ENCODE peak calls at places on chromosomes 2 and 18, in five cellular contexts. D, R, P, B and Q are unnamed samples.

GRCh38 chr18:38526922-38527321 is 961.3 kb upstream of the CELF4 start:
- DNase-seq in D (no peak), R (no peak), P (no peak), B (no peak), Q (no peak)

GRCh38 chr18:62718268-62718800 is 3.0 kb downstream of the PHLPP1 start:
- DNase-seq in D (no peak), R (no peak), P (no peak), B (no peak), Q (no peak)

GRCh38 chr2:227509824-227510619 is 38.1 kb downstream of the AGFG1 start:
- DNase-seq in D (no peak), R (no peak), P (no peak), B (no peak), Q (no peak)

GRCh38 chr2:39300044-39300820 is 56.5 kb upstream of the CDKL4 start:
- DNase-seq in D (peak), R (no peak), P (no peak), B (no peak), Q (no peak)

GRCh38 chr2:61536086-61536722 is 2.0 kb downstream of the XPO1 start:
- DNase-seq in D (no peak), R (peak), P (no peak), B (no peak), Q (no peak)

GRCh38 chr2:11749646-11750349 is 3.4 kb downstream of the LPIN1 start:
- DNase-seq in D (no peak), R (peak), P (no peak), B (no peak), Q (no peak)

GRCh38 chr2:32228181-32228580 is 36.5 kb downstream of the NLRC4 start:
- DNase-seq in D (no peak), R (no peak), P (no peak), B (no peak), Q (no peak)

GRCh38 chr2:862356-862687 is 88.3 kb upstream of the SNTG2 start:
- DNase-seq in D (no peak), R (no peak), P (no peak), B (no peak), Q (no peak)

GRCh38 chr18:46877329-46877987 is 39.8 kb downstream of the PIAS2 start:
- DNase-seq in D (peak), R (no peak), P (no peak), B (no peak), Q (no peak)

GRCh38 chr18:48032876-48033769 is 102.7 kb upstream of the SMAD2 start:
- DNase-seq in D (no peak), R (no peak), P (no peak), B (no peak), Q (no peak)

GRCh38 chr18:24628360-24628759 is 167.9 kb downstream of the HRH4 start:
- DNase-seq in D (no peak), R (no peak), P (no peak), B (no peak), Q (no peak)

GRCh38 chr2:220499281-220499680 is 871.9 kb downstream of the SLC4A3 start:
- DNase-seq in D (peak), R (no peak), P (no peak), B (no peak), Q (no peak)

GRCh38 chr2:137957033-137957432 is 7.2 kb upstream of the HNMT start:
- DNase-seq in D (no peak), R (no peak), P (no peak), B (no peak), Q (no peak)

GRCh38 chr2:105294046-105294445 is 35.5 kb downstream of the TGFBRAP1 start:
- DNase-seq in D (no peak), R (no peak), P (no peak), B (no peak), Q (no peak)

GRCh38 chr18:65093341-65093740 is 657.5 kb upstream of the CDH7 start:
- DNase-seq in D (peak), R (no peak), P (no peak), B (no peak), Q (no peak)

GRCh38 chr2:99572798-99573197 is 83.0 kb upstream of the REV1 start:
- DNase-seq in D (peak), R (no peak), P (no peak), B (no peak), Q (no peak)

GRCh38 chr2:42675815-42676214 is 88.1 kb downstream of the OXER1 start:
- DNase-seq in D (no peak), R (no peak), P (no peak), B (no peak), Q (no peak)

GRCh38 chr2:173419506-173419905 is 64.8 kb downstream of the CDCA7 start:
- DNase-seq in D (no peak), R (no peak), P (no peak), B (no peak), Q (no peak)

GRCh38 chr2:35821675-35822074 is 533.9 kb upstream of the CRIM1 start:
- DNase-seq in D (no peak), R (no peak), P (no peak), B (no peak), Q (no peak)

GRCh38 chr2:152504618-152505017 is 169.6 kb downstream of the FMNL2 start:
- DNase-seq in D (no peak), R (no peak), P (no peak), B (no peak), Q (no peak)

GRCh38 chr2:233816334-233816733 is 38.0 kb downstream of the HJURP start:
- DNase-seq in D (no peak), R (no peak), P (no peak), B (no peak), Q (no peak)

GRCh38 chr2:108607706-108608301 is 73.5 kb downstream of the LIMS1 start:
- DNase-seq in D (peak), R (peak), P (peak), B (peak), Q (no peak)

GRCh38 chr2:17877811-17878221 is 651 bp upstream of the KCNS3 start:
- DNase-seq in D (peak), R (peak), P (no peak), B (no peak), Q (peak)

GRCh38 chr2:172429351-172429968 is 2.1 kb downstream of the ITGA6 start:
- DNase-seq in D (peak), R (no peak), P (no peak), B (no peak), Q (no peak)

GRCh38 chr18:12338382-12338781 is 30.3 kb downstream of the TUBB6 start:
- DNase-seq in D (no peak), R (no peak), P (no peak), B (no peak), Q (no peak)

DNA sequence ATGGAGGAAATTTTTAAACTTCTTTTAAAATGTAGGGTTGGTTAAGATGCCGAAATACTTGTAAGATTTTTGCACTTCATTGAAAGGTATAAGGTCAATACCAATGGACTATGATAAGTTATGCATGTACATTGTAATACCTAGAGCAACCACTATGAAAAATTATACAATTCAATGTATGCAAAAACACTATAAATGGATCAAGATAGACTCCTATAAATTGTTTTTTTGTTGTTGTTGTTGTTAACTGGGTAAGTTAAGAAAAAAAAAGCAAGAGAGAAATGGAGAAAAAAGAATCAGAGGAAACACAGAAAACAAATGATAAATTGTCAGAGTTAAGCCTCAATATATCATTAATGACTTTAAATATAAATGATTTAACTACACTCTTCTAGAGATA is 421.2 kb downstream of the TMEM182 start:
- DNase-seq in D (no peak), R (no peak), P (no peak), B (no peak), Q (no peak)
- TF ChIP-seq CTCF in D (no peak), R (peak), P (no peak), B (no peak), Q (peak)

GRCh38 chr2:136874258-136874657 is 108.9 kb downstream of the THSD7B start:
- DNase-seq in D (peak), R (peak), P (no peak), B (no peak), Q (no peak)
- TF ChIP-seq CTCF in D (peak), R (peak), P (peak), B (no peak), Q (peak)

GRCh38 chr2:218852911-218853667 is 6.5 kb upstream of the WNT6 start:
- DNase-seq in D (peak), R (peak), P (peak), B (peak), Q (peak)
- TF ChIP-seq CTCF in D (peak), R (peak), P (peak), B (peak), Q (peak)

DNA sequence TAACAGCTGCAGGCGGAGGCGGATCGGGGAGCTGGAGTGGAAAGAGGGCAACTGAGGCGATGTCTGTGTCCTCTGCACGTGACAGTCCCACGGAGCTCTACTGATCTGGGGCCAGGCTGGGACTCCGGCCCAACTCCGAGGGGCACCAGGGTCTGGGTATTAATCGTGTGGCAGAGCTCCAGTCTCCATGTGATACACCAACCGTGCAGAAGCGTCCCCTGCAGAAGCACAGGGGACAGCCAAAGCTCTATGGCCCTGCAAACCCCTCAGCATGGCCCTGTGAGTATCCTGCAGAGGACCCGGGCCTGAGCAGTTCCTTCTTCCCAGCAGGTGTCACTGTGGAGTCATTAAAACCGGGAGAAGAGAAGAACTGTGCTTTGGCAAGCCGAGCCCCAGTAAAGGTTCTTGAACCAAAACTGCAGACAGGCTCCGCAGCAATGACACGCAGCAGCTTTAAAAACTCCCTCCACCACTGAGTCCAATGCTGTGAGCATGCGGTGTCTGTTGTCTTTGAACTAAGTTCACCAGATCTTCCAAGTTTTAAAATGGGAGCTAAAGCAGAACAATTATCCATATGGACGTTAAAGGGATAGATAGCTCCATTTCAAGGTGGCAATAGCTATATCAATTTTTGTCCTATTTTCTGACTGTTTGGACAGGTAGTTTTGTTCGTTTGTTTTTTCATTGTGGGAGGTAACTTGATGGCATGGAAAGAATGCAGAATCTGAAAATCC is 79.4 kb downstream of the TMEM182 start:
- DNase-seq in D (peak), R (peak), P (peak), B (no peak), Q (peak)
- TF ChIP-seq CTCF in D (peak), R (peak), P (peak), B (no peak), Q (peak)

GRCh38 chr2:23414876-23415275 is 29.9 kb downstream of the KLHL29 start:
- DNase-seq in D (peak), R (no peak), P (peak), B (no peak), Q (no peak)
- TF ChIP-seq CTCF in D (peak), R (peak), P (no peak), B (no peak), Q (peak)

GRCh38 chr2:217249086-217249485 is 389.2 kb upstream of the TNP1 start:
- DNase-seq in D (no peak), R (no peak), P (no peak), B (no peak), Q (no peak)

GRCh38 chr2:217248312-217248935 is 388.6 kb upstream of the TNP1 start:
- DNase-seq in D (no peak), R (no peak), P (peak), B (no peak), Q (no peak)

GRCh38 chr2:217249490-217250451 is 389.9 kb upstream of the TNP1 start:
- DNase-seq in D (peak), R (no peak), P (peak), B (no peak), Q (no peak)

GRCh38 chr2:217254111-217254510 is 394.2 kb upstream of the TNP1 start:
- DNase-seq in D (no peak), R (no peak), P (no peak), B (no peak), Q (no peak)

GRCh38 chr2:217252181-217252580 is 392.3 kb upstream of the TNP1 start:
- DNase-seq in D (no peak), R (no peak), P (no peak), B (no peak), Q (no peak)
- TF ChIP-seq CTCF in D (no peak), R (no peak), P (no peak), B (no peak), Q (no peak)

GRCh38 chr2:147273106-147273505 is 571.7 kb upstream of the ACVR2A start:
- DNase-seq in D (no peak), R (no peak), P (no peak), B (no peak), Q (no peak)

GRCh38 chr2:147273628-147274027 is 571.2 kb upstream of the ACVR2A start:
- DNase-seq in D (no peak), R (no peak), P (no peak), B (no peak), Q (no peak)

DNA sequence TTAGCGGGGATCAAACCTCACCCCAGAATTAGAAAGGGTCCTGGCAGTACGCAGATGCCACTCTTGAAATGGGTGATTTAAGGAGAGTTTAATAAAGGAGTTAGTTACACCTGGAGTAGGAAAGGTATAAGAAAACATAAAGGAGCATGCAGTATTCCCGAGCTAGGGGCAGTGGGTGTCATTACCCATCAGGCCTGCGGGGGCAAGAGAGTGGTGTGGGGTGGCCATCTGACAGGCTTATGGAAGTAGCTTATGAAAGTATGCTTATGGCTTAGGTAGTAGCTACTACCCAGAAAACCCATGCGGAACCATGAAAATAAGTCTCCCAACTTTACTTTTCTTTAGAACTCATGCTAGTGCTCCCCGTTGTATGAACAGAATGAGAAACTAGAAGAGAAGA is 568.9 kb upstream of the ACVR2A start:
- DNase-seq in D (peak), R (peak), P (no peak), B (no peak), Q (no peak)
- TF ChIP-seq CTCF in D (peak), R (peak), P (no peak), B (no peak), Q (peak)

DNA sequence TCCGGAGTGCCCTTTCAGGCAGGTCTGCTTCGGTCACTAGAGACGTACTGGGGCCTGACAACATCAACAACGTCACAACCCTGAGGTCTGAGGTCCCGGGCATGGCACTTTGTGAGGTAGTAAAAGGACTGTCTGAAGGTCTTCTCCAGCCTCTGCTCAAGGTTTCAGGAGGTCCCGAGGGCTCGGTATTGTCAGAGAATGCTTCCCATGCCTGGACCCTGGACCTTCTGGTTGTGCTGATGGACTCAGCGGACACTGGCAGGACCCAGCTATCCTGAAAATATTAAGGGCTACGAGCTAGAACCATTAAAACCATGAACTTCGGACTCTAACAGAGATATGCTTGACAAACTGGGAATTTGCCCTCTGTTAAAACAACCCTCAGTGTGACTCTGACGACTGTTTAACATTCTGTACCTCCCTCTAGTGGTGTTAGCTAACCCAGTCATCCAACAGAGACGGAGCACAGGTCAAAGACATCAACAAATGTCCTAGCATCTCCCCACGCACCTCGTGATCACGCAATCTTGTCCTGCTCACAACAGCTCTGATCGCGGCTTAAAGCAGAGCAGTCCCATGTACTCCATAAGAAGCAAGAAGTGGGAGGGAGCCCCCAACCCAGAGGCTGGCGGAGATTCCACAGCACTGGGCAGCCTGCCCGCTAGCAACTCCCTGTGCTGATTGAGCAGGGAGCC is 96.5 kb downstream of the CCDC93 start:
- DNase-seq in D (peak), R (no peak), P (no peak), B (no peak), Q (no peak)
- TF ChIP-seq CTCF in D (peak), R (peak), P (no peak), B (no peak), Q (peak)

GRCh38 chr2:30232027-30232800 is 880 bp downstream of the LBH start:
- DNase-seq in D (peak), R (peak), P (peak), B (peak), Q (peak)

GRCh38 chr2:30229596-30229995 is 1.7 kb upstream of the LBH start:
- DNase-seq in D (no peak), R (no peak), P (no peak), B (no peak), Q (no peak)

GRCh38 chr2:30230479-30230854 is 867 bp upstream of the LBH start:
- DNase-seq in D (peak), R (peak), P (no peak), B (no peak), Q (peak)

GRCh38 chr2:30231726-30232026 is 342 bp downstream of the LBH start:
- DNase-seq in D (no peak), R (no peak), P (no peak), B (no peak), Q (no peak)

DNA sequence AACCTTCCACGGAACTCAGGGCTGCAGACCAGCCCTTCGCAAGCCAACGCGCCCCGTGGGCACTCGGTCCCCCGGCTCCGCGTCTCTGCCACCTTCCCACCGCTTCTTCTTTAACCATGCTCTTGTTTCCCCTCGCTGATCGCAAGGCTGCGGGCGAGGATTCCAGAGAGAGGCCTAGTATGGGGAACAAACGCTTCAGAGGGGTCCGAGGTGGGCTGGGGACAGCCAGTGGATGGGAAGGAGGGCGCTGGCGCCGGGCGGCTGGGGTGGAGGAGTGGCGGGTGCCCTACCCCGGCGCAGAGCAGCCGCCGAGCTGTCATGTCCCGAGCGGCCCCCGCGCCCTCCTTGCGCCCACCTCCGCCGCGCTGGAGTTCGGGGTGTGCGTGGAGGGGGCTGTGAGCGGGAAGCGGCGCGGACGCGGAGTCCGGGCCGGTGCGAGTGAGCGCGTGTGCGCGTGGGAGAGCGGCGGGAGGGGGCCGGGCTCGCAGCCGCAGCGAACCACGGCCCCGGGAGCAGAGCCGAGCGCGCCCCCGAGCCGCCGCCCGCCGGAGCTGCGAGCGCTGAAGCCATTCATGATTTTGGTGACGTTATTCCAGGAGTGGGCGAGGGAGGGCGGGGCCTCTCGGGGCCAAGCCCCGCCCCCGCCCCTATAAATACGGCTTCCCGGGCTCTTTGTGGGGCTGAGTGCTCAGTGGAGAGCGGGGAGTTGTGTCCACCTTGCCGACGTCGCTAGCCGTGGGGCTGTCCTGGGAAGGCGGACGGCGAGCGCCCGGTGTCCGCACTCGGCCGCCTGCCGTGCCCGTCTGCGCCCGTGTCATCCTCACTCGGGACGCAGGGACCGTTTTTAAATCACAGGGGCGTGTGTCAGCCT is at the start of gene LBH:
- DNase-seq in D (peak), R (peak), P (peak), B (peak), Q (peak)
- TF ChIP-seq CTCF in D (no peak), R (no peak), P (no peak), B (no peak), Q (no peak)